ENCODE peak calls at places on chromosomes 7 and 10, in four cellular contexts. X is heart left ventricle, K is SK-N-SH, V is AG10803. C is an unnamed sample.

GRCh38 chr7:47370461-47371042 is 211.4 kb downstream of the TNS3 start:
- DNase-seq in V (no peak), X (no peak), K (no peak), C (no peak)

GRCh38 chr10:93435621-93436385 is 46.3 kb downstream of the MYOF start:
- DNase-seq in V (peak; percentile 65), X (no peak), K (no peak), C (no peak)

GRCh38 chr7:128836729-128837348 is 6.6 kb downstream of the FLNC start:
- DNase-seq in K (no peak), X (no peak), V (no peak), C (no peak)

GRCh38 chr7:30682131-30683083 is at the start of gene CRHR2:
- DNase-seq in V (no peak), K (peak; percentile 94), X (no peak), C (no peak)

GRCh38 chr10:725786-726185 is 36.3 kb upstream of the DIP2C start:
- DNase-seq in V (peak; percentile 30), K (no peak), X (no peak), C (no peak)

GRCh38 chr10:74190494-74190893 is 39.5 kb downstream of the ADK start:
- DNase-seq in X (no peak), V (peak; percentile 39), K (no peak), C (no peak)

GRCh38 chr10:4475796-4476195 is 350.2 kb upstream of the AKR1E2 start:
- DNase-seq in X (no peak), K (no peak), V (no peak), C (no peak)

GRCh38 chr7:24913791-24914464 is 66.0 kb downstream of the OSBPL3 start:
- DNase-seq in V (no peak), K (no peak), X (no peak), C (no peak)

GRCh38 chr7:7438851-7439250 is 96.8 kb downstream of the COL28A1 start:
- DNase-seq in X (no peak), V (peak; percentile 97), K (no peak), C (no peak)

GRCh38 chr7:127983804-127984332 is 47.4 kb downstream of the LRRC4 start:
- DNase-seq in X (no peak), K (no peak), V (no peak), C (peak; percentile 6)

GRCh38 chr7:2109936-2110585 is 122.7 kb downstream of the MAD1L1 start:
- DNase-seq in V (peak; percentile 80), K (no peak), X (peak; percentile 42), C (peak; percentile 75)

GRCh38 chr7:154688952-154689351 is 314.0 kb downstream of the PAXIP1 start:
- DNase-seq in X (no peak), K (no peak), V (no peak), C (no peak)

GRCh38 chr7:154685564-154685901 is 317.4 kb downstream of the PAXIP1 start:
- DNase-seq in V (no peak), K (no peak), X (no peak), C (no peak)

GRCh38 chr7:154686305-154686704 is 316.6 kb downstream of the PAXIP1 start:
- DNase-seq in X (no peak), V (no peak), K (peak; percentile 36), C (no peak)

GRCh38 chr7:154693646-154694045 is 309.3 kb downstream of the PAXIP1 start:
- DNase-seq in K (no peak), V (no peak), X (no peak), C (no peak)

GRCh38 chr7:154690411-154690810 is 312.5 kb downstream of the PAXIP1 start:
- DNase-seq in X (no peak), V (no peak), K (no peak), C (no peak)
- TF ChIP-seq CTCF in X (no peak), V (no peak), K (no peak), C (no peak)

DNA sequence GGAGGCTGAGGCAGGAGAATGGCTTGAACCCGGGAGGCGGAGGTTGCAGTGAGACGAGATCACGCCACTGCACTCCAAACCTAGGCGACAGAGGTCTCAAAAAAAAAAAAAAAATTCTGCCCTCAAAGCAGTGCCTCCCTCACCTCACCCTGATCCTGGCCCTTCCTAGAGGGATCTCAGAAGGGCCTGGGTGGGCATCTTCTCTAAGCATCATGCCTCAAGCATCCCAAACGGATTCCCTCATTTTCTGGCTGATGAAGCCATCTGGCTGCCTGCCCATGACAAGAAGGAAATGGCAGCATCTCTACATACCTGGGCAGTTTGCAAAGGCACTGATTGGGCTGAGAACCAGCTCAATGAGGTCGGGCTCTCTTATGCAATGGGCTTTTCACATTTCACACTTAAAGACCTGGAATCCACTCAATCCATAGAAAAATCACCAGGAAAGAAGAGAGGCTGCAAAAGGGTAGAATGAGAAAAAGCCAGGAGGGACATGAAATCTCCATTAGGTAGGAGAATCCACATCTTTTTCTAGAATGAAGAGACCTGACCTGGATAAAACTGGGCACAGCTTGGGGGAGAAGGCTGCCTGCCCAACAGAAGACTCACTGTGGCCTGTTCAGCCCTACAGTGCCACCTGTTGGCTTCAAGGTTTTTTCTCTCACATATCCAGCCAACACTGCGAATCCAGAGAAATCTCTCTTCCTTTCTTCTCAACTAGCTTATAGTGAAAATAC is 48.1 kb downstream of the PDLIM1 start:
- DNase-seq in X (no peak), V (peak; percentile 68), K (peak; percentile 62), C (peak; percentile 42)
- TF ChIP-seq CTCF in X (peak; percentile 47), V (peak; percentile 87), K (peak; percentile 83), C (peak; percentile 50)

DNA sequence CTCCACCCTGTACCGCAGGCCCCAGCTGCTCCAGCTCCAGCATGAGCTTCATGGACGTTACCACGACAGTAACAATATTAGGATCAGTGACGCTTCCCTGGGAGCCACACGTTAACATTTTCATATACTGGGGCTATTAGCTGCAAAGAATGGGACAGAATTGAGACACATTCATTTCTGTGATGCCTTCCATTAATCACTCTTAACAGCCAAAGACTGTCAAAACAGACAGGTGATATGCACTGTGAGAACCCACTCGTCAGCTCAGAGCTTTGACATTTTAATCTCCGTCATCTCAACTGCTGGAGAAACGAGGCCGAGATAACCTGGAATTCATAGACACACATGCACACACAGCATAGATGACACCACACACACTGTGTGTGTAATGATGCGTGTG is 408.4 kb upstream of the SHH start:
- DNase-seq in K (no peak), X (no peak), V (no peak), C (no peak)
- TF ChIP-seq CTCF in K (no peak), X (no peak), V (no peak), C (no peak)

GRCh38 chr7:130084037-130084875 is 13.9 kb downstream of the KLHDC10 start:
- DNase-seq in X (no peak), K (no peak), V (no peak), C (no peak)
- TF ChIP-seq CTCF in X (peak; percentile 48), K (peak; percentile 66), V (no peak), C (no peak)

GRCh38 chr10:123761666-123762230 is 95.6 kb downstream of the GPR26 start:
- DNase-seq in X (no peak), K (no peak), V (no peak), C (no peak)

GRCh38 chr10:123757853-123758252 is 91.7 kb downstream of the GPR26 start:
- DNase-seq in X (no peak), V (no peak), K (peak; percentile 44), C (no peak)

GRCh38 chr10:123759496-123760070 is 93.4 kb downstream of the GPR26 start:
- DNase-seq in X (no peak), K (no peak), V (no peak), C (no peak)

GRCh38 chr10:123766012-123766411 is 99.9 kb downstream of the GPR26 start:
- DNase-seq in K (no peak), X (no peak), V (no peak), C (no peak)

GRCh38 chr10:123760648-123761428 is 94.7 kb downstream of the GPR26 start:
- DNase-seq in X (no peak), K (no peak), V (no peak), C (no peak)
- TF ChIP-seq CTCF in X (no peak), K (no peak), V (no peak), C (no peak)

GRCh38 chr7:140989068-140989467 is 25.7 kb downstream of the MRPS33 start:
- DNase-seq in K (no peak), X (no peak), V (no peak), C (no peak)
- TF ChIP-seq CTCF in K (no peak), X (no peak), V (no peak), C (no peak)